ENCODE peak calls at places on chromosome 2, in nine cellular contexts. C is H54; H is activated naive CD4-positive, alpha-beta T cell treated with Interleukin-2 at 50 U/mL for 16 hours; O is A549; M is lower lobe of right lung; G is effector CD8-positive, alpha-beta T cell; T is upper lobe of right lung; W is NCI-H2107; S is LoVo. R is an unnamed sample.

GRCh38 chr2:106115250-106115649 is 78.9 kb downstream of the UXS1 start:
- DNase-seq in C (peak; percentile 76), H (no peak), O (peak; percentile 71), M (no peak), G (no peak), T (no peak), W (no peak), S (peak; percentile 64), R (no peak)

GRCh38 chr2:216082388-216082733 is 642 bp downstream of the TMEM169 start:
- DNase-seq in C (no peak), H (no peak), O (no peak), M (no peak), G (no peak), T (no peak), W (no peak), S (no peak), R (no peak)

GRCh38 chr2:132438650-132439030 is 22.0 kb downstream of the GPR39 start:
- DNase-seq in C (peak; percentile 71), H (no peak), O (peak; percentile 91), M (no peak), G (no peak), T (no peak), W (no peak), S (peak; percentile 11), R (no peak)

GRCh38 chr2:69645926-69646325 is 2.4 kb upstream of the AAK1 start:
- DNase-seq in C (no peak), H (no peak), O (no peak), M (no peak), G (no peak), T (no peak), W (no peak), S (no peak), R (no peak)

GRCh38 chr2:105977212-105977611 is 216.9 kb downstream of the UXS1 start:
- DNase-seq in C (peak; percentile 31), H (peak; percentile 6), O (peak; percentile 30), M (no peak), G (no peak), T (no peak), W (no peak), S (peak; percentile 95), R (no peak)

GRCh38 chr2:2134037-2134436 is 197.0 kb downstream of the MYT1L start:
- DNase-seq in C (no peak), H (no peak), O (no peak), M (no peak), G (no peak), T (no peak), W (no peak), S (no peak), R (no peak)

GRCh38 chr2:227280895-227281294 is 44.2 kb upstream of the MFF start:
- DNase-seq in C (no peak), H (no peak), O (no peak), M (no peak), G (no peak), T (no peak), W (no peak), S (no peak), R (no peak)

GRCh38 chr2:69139778-69140177 is 126.8 kb downstream of the ANTXR1 start:
- DNase-seq in C (no peak), H (no peak), O (no peak), M (no peak), G (no peak), T (no peak), W (no peak), S (no peak), R (no peak)

GRCh38 chr2:172285010-172285621 is 142.3 kb upstream of the ITGA6 start:
- DNase-seq in C (peak; percentile 18), H (no peak), O (no peak), M (no peak), G (no peak), T (no peak), W (no peak), S (no peak), R (no peak)

GRCh38 chr2:60735496-60736250 is 20.4 kb upstream of the PAPOLG start:
- DNase-seq in C (no peak), H (peak; percentile 7), O (no peak), M (no peak), G (peak; percentile 4), T (no peak), W (no peak), S (peak; percentile 34), R (peak; percentile 72)

GRCh38 chr2:167110345-167110744 is 222.1 kb downstream of the XIRP2 start:
- DNase-seq in C (no peak), H (no peak), O (no peak), M (no peak), G (no peak), T (no peak), W (no peak), S (no peak), R (no peak)

GRCh38 chr2:85019121-85019520 is 48.2 kb downstream of the KCMF1 start:
- DNase-seq in C (no peak), H (no peak), O (no peak), M (no peak), G (no peak), T (no peak), W (no peak), S (peak; percentile 71), R (no peak)

GRCh38 chr2:71544919-71545571 is 91.7 kb downstream of the DYSF start:
- DNase-seq in C (no peak), H (no peak), O (no peak), M (no peak), G (no peak), T (peak; percentile 56), W (no peak), S (peak; percentile 32), R (no peak)

GRCh38 chr2:64482765-64483504 is 29.0 kb downstream of the LGALSL start:
- DNase-seq in C (no peak), H (no peak), O (no peak), M (no peak), G (no peak), T (no peak), W (no peak), S (no peak), R (no peak)

GRCh38 chr2:1898461-1899395 is 154.4 kb upstream of the PXDN start:
- DNase-seq in C (no peak), H (no peak), O (no peak), M (no peak), G (no peak), T (no peak), W (no peak), S (no peak), R (no peak)

GRCh38 chr2:39693275-39693674 is 27.6 kb downstream of the TMEM178A start:
- DNase-seq in C (no peak), H (no peak), O (no peak), M (no peak), G (no peak), T (no peak), W (no peak), S (no peak), R (no peak)

GRCh38 chr2:229044581-229044980 is 226.5 kb downstream of the PID1 start:
- DNase-seq in C (no peak), H (no peak), O (no peak), M (no peak), G (no peak), T (no peak), W (no peak), S (no peak), R (no peak)

GRCh38 chr2:29259221-29259620 is 144.0 kb downstream of the CLIP4 start:
- DNase-seq in C (no peak), H (no peak), O (no peak), M (no peak), G (no peak), T (no peak), W (no peak), S (no peak), R (no peak)

GRCh38 chr2:211722928-211723327 is 815.7 kb downstream of the ERBB4 start:
- DNase-seq in C (no peak), H (no peak), O (no peak), M (no peak), G (no peak), T (no peak), W (no peak), S (no peak), R (no peak)

GRCh38 chr2:1607971-1608688 is 136.2 kb downstream of the PXDN start:
- DNase-seq in C (no peak), H (no peak), O (no peak), M (no peak), G (no peak), T (peak; percentile 25), W (no peak), S (no peak), R (no peak)

GRCh38 chr2:42979416-42979869 is 187.1 kb upstream of the HAAO start:
- DNase-seq in C (no peak), H (no peak), O (peak; percentile 77), M (no peak), G (no peak), T (peak; percentile 33), W (no peak), S (peak; percentile 73), R (no peak)

GRCh38 chr2:62156861-62157496 is 38.9 kb upstream of the B3GNT2 start:
- DNase-seq in C (no peak), H (no peak), O (no peak), M (no peak), G (no peak), T (no peak), W (no peak), S (no peak), R (no peak)

GRCh38 chr2:235605999-235606715 is 112.3 kb downstream of the AGAP1 start:
- DNase-seq in C (no peak), H (no peak), O (no peak), M (no peak), G (no peak), T (no peak), W (no peak), S (no peak), R (no peak)

GRCh38 chr2:875687-876615 is 74.7 kb upstream of the SNTG2 start:
- DNase-seq in C (no peak), H (no peak), O (no peak), M (no peak), G (no peak), T (no peak), W (no peak), S (no peak), R (no peak)

GRCh38 chr2:215793747-215794595 is 219.4 kb downstream of the MREG start:
- DNase-seq in C (peak; percentile 21), H (no peak), O (peak; percentile 95), M (no peak), G (no peak), T (no peak), W (no peak), S (peak; percentile 26), R (no peak)

GRCh38 chr2:175630319-175631246 is 371.5 kb downstream of the LNPK start:
- DNase-seq in C (no peak), H (no peak), O (no peak), M (no peak), G (no peak), T (no peak), W (peak; percentile 0), S (peak; percentile 34), R (no peak)

GRCh38 chr2:199798881-199799580 is 52.0 kb downstream of the FTCDNL1 start:
- DNase-seq in C (no peak), H (no peak), O (no peak), M (no peak), G (no peak), T (no peak), W (no peak), S (no peak), R (no peak)

GRCh38 chr2:196233808-196234501 is 62.6 kb upstream of the STK17B start:
- DNase-seq in C (no peak), H (no peak), O (no peak), M (no peak), G (no peak), T (no peak), W (no peak), S (peak; percentile 37), R (peak; percentile 45)

GRCh38 chr2:221477697-221478096 is 94.4 kb downstream of the EPHA4 start:
- DNase-seq in C (no peak), H (no peak), O (no peak), M (no peak), G (no peak), T (no peak), W (no peak), S (no peak), R (no peak)

GRCh38 chr2:71583876-71584275 is 130.5 kb downstream of the DYSF start:
- DNase-seq in C (no peak), H (no peak), O (no peak), M (no peak), G (no peak), T (no peak), W (no peak), S (no peak), R (no peak)

GRCh38 chr2:173963817-173964564 is 1.2 kb downstream of the SP3 start:
- DNase-seq in C (peak; percentile 65), H (peak; percentile 89), O (peak; percentile 95), M (peak; percentile 94), G (peak; percentile 81), T (peak; percentile 97), W (peak; percentile 79), S (peak; percentile 86), R (peak; percentile 94)